ENCODE peak calls at places on chromosomes 4 and X, in nine cellular contexts. O is pancreas, L is cardiac fibroblast, S is upper lobe of left lung, G is progenitor cell of endocrine pancreas, T is AG09309, B is left ventricle myocardium inferior, A is fibroblast of pulmonary artery, Q is keratinocyte. J is an unnamed sample.

GRCh38 chr4:27132497-27132896 is 271.9 kb downstream of the STIM2 start:
- DNase-seq in B (no peak), A (no peak), S (no peak), Q (no peak), G (no peak), T (no peak), L (no peak), O (no peak), J (no peak)

GRCh38 chr4:96154676-96155075 is 314.8 kb downstream of the PDHA2 start:
- DNase-seq in S (no peak), Q (no peak), O (no peak), A (no peak), B (no peak), T (no peak), L (no peak), G (no peak), J (no peak)

GRCh38 chrX:109312757-109313156 is 169.1 kb downstream of the GUCY2F start:
- DNase-seq in S (no peak), Q (no peak), A (peak; percentile 5), B (no peak), G (no peak), T (no peak), L (no peak), O (no peak), J (no peak)

GRCh38 chr4:183200453-183200852 is 101.4 kb downstream of the WWC2 start:
- DNase-seq in Q (no peak), O (peak; percentile 82), B (peak; percentile 48), S (peak; percentile 86), G (no peak), L (peak; percentile 97), A (peak; percentile 97), T (peak; percentile 74), J (peak; percentile 14)

GRCh38 chr4:97917115-97917514 is 226.2 kb downstream of the STPG2 start:
- DNase-seq in L (no peak), G (no peak), A (no peak), S (no peak), T (no peak), B (no peak), Q (no peak), O (no peak), J (no peak)

GRCh38 chr4:154908168-154908567 is 127.1 kb downstream of the RBM46 start:
- DNase-seq in T (no peak), O (no peak), B (no peak), Q (no peak), A (no peak), S (no peak), L (peak; percentile 29), G (no peak), J (no peak)

GRCh38 chr4:13103382-13104015 is 380.6 kb downstream of the RAB28 start:
- DNase-seq in L (no peak), O (no peak), A (no peak), G (no peak), S (no peak), T (no peak), B (no peak), Q (no peak), J (no peak)

GRCh38 chr4:90495936-90496335 is 368.7 kb downstream of the CCSER1 start:
- DNase-seq in B (no peak), L (no peak), O (no peak), Q (no peak), S (no peak), T (no peak), A (no peak), G (no peak), J (no peak)

GRCh38 chrX:19799319-19800182 is 87.8 kb downstream of the SH3KBP1 start:
- DNase-seq in L (peak; percentile 66), O (no peak), G (no peak), B (no peak), S (no peak), T (no peak), Q (no peak), A (peak; percentile 36), J (peak; percentile 11)

GRCh38 chr4:62327612-62328297 is 1127.6 kb downstream of the ADGRL3 start:
- DNase-seq in L (no peak), G (no peak), B (no peak), Q (no peak), A (no peak), O (no peak), T (no peak), S (no peak), J (no peak)

GRCh38 chr4:735583-735982 is 30.0 kb downstream of the PCGF3 start:
- DNase-seq in S (no peak), T (no peak), O (no peak), A (no peak), B (no peak), G (no peak), Q (no peak), L (no peak), J (no peak)

GRCh38 chrX:151938172-151938571 is 25.5 kb downstream of the MAGEA4 start:
- DNase-seq in L (no peak), B (no peak), G (no peak), S (no peak), T (no peak), A (no peak), Q (no peak), O (no peak), J (no peak)

GRCh38 chr4:36189511-36190226 is 54.6 kb downstream of the ARAP2 start:
- DNase-seq in A (no peak), O (no peak), B (no peak), T (no peak), Q (no peak), G (no peak), S (no peak), L (no peak), J (no peak)

GRCh38 chr4:84683065-84683464 is 100.1 kb downstream of the CDS1 start:
- DNase-seq in S (no peak), B (no peak), A (no peak), T (no peak), L (no peak), O (no peak), G (no peak), Q (no peak), J (no peak)

GRCh38 chr4:65223601-65224000 is 446.7 kb downstream of the EPHA5 start:
- DNase-seq in S (no peak), Q (no peak), T (no peak), A (no peak), G (no peak), B (no peak), O (no peak), L (no peak), J (no peak)

GRCh38 chrX:136747003-136747986 is 33.4 kb downstream of the ARHGEF6 start:
- DNase-seq in L (no peak), T (no peak), B (no peak), Q (no peak), A (no peak), O (no peak), G (no peak), S (peak; percentile 30), J (no peak)

GRCh38 chrX:78019586-78020483 is 50.4 kb upstream of the PGAM4 start:
- DNase-seq in Q (no peak), B (no peak), L (no peak), A (no peak), S (no peak), T (no peak), G (no peak), O (no peak), J (no peak)

GRCh38 chrX:136250191-136251041 is 784 bp downstream of the MAP7D3 start:
- DNase-seq in B (no peak), G (no peak), O (no peak), T (no peak), S (no peak), Q (no peak), L (peak; percentile 37), A (no peak), J (no peak)

GRCh38 chr4:184889683-184890082 is 63.9 kb upstream of the ACSL1 start:
- DNase-seq in G (no peak), T (no peak), A (no peak), O (no peak), Q (no peak), B (no peak), S (peak; percentile 52), L (no peak), J (no peak)

DNA sequence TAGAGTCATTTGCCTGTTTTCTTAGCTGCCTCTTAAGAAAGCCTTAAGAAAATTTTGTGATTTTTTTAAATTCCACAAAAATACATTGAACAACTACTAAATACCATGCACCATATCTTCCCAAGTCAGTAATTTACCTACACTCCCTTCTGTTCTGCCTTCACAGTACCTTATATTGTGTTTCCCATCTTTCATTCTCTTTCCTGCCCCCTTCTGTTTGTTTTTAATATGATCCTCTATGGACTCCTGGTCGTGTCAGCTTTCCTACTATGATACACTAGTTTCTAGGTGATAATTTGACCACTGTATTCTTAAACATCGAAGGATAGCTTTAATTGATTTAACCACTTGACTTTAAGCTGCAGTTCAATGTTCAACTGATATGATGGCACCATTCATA is 297.7 kb upstream of the HAND2 start:
- DNase-seq in A (peak; percentile 29), S (no peak), G (no peak), L (peak; percentile 18), Q (no peak), T (no peak), O (no peak), B (no peak), J (no peak)
- TF ChIP-seq CTCF in A (peak; percentile 28), S (no peak), G (no peak), L (no peak), Q (no peak), T (no peak), O (no peak), B (peak; percentile 31), J (no peak)

GRCh38 chr4:149264093-149264733 is 551.4 kb downstream of the IQCM start:
- DNase-seq in S (peak; percentile 37), Q (peak; percentile 9), L (peak; percentile 75), O (no peak), G (no peak), T (peak; percentile 21), A (peak; percentile 73), B (no peak), J (no peak)
- TF ChIP-seq CTCF in S (peak; percentile 24), Q (peak; percentile 86), L (peak; percentile 72), O (peak; percentile 32), G (peak; percentile 73), T (peak; percentile 75), A (peak; percentile 76), B (peak; percentile 74), J (peak; percentile 32)

DNA sequence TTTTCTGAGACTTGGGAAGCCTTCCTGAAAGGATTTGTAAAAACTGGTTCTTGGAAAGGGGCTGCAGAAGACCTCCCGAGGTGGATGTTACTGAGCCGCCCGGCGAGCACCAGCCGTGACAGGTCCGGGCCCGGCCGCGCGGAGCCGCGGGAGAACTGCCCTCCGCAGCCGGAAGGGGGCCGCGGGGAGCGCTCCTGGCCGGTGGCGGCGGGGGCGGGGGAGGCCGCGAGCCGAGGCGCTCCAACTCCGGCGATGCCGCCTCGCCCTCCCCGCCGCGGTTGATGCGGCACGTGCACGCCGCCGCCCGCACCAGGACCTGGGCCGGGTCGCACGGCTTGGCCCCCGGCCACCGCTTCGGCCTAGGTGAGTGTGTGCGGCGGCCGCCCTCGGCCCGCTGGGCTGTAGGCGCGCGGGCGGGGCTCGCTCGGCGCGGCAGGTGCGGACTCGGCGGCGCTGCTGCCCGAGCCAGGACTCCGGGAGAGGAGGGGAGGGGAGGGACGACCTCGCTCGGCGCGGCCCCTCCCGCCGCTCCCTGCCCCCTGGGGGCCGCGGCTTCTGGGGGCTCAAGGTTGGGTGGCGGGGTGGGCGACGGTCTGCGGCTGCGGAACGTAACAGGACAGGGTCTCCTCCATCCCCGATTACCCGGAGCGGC is 1.7 kb downstream of the SPRY1 start:
- DNase-seq in A (peak; percentile 54), G (peak; percentile 73), O (peak; percentile 92), B (peak; percentile 64), L (peak; percentile 65), Q (no peak), T (no peak), S (peak; percentile 73), J (peak; percentile 47)
- TF ChIP-seq CTCF in A (peak; percentile 3), G (peak; percentile 72), O (peak; percentile 41), B (peak; percentile 64), L (peak; percentile 22), Q (peak; percentile 48), T (peak; percentile 41), S (peak; percentile 82), J (peak; percentile 87)

GRCh38 chrX:38805294-38806053 is 4.2 kb downstream of the MID1IP1 start:
- DNase-seq in L (peak; percentile 82), O (peak; percentile 77), B (peak; percentile 67), Q (no peak), G (peak; percentile 11), A (peak; percentile 85), T (peak; percentile 51), S (peak; percentile 73), J (peak; percentile 25)
- TF ChIP-seq CTCF in L (no peak), O (no peak), B (no peak), Q (peak; percentile 11), G (no peak), A (no peak), T (no peak), S (no peak), J (no peak)

J was measured in gastrocnemius medialis.